ENCODE peak calls at places on chromosomes 2 and 18, in five cellular contexts. X is A549, A is HCT116, C is ovary, D is H1. Z is an unnamed sample.

GRCh38 chr2:98565941-98566340 is 42.4 kb downstream of the COA5 start:
- DNase-seq in D (no peak), X (no peak), A (no peak), C (no peak), Z (no peak)

GRCh38 chr2:48356701-48357322 is 173.1 kb upstream of the STON1 start:
- DNase-seq in D (no peak), X (no peak), A (no peak), C (no peak), Z (no peak)

GRCh38 chr2:232901711-232902578 is 31.9 kb downstream of the SNORC start:
- DNase-seq in C (no peak), D (no peak), A (peak), X (peak), Z (peak)

GRCh38 chr18:26710460-26711096 is 154.9 kb downstream of the AQP4 start:
- DNase-seq in X (no peak), A (no peak), C (no peak), D (no peak), Z (no peak)

GRCh38 chr2:173226899-173227692 is 127.6 kb upstream of the CDCA7 start:
- DNase-seq in D (no peak), A (no peak), X (peak), C (no peak), Z (no peak)

GRCh38 chr18:9897129-9897528 is 11.4 kb downstream of the TXNDC2 start:
- DNase-seq in D (no peak), A (no peak), C (no peak), X (no peak), Z (no peak)

GRCh38 chr2:117523267-117523666 is 291.2 kb upstream of the DDX18 start:
- DNase-seq in A (no peak), C (no peak), D (no peak), X (no peak), Z (peak)

GRCh38 chr2:157052685-157053224 is 204.8 kb upstream of the GALNT5 start:
- DNase-seq in A (peak), X (peak), C (no peak), D (no peak), Z (no peak)

GRCh38 chr2:101704046-101704466 is 6.5 kb downstream of the MAP4K4 start:
- DNase-seq in D (no peak), C (peak), A (no peak), X (peak), Z (no peak)

GRCh38 chr18:7273301-7273911 is 42.5 kb downstream of the LRRC30 start:
- DNase-seq in X (no peak), D (no peak), C (no peak), A (no peak), Z (peak)

GRCh38 chr2:134669731-134670669 is 48.8 kb downstream of the TMEM163 start:
- DNase-seq in D (no peak), A (no peak), C (peak), X (no peak), Z (no peak)

GRCh38 chr2:27765621-27766286 is 5.8 kb upstream of the MRPL33 start:
- DNase-seq in D (no peak), C (peak), X (peak), A (peak), Z (no peak)

GRCh38 chr18:22176622-22177495 is 7.5 kb downstream of the GATA6 start:
- DNase-seq in A (no peak), D (no peak), C (no peak), X (no peak), Z (no peak)

GRCh38 chr2:148279216-148279615 is 258.3 kb downstream of the MBD5 start:
- DNase-seq in A (no peak), C (no peak), X (no peak), D (no peak), Z (no peak)

GRCh38 chr2:3299703-3300102 is 77.9 kb downstream of the EIPR1 start:
- DNase-seq in A (no peak), D (no peak), C (no peak), X (no peak), Z (no peak)

GRCh38 chr2:238655974-238656722 is 191.7 kb upstream of the TWIST2 start:
- DNase-seq in A (no peak), D (no peak), X (no peak), C (no peak), Z (no peak)

GRCh38 chr2:111923271-111923670 is 24.9 kb downstream of the MERTK start:
- DNase-seq in X (no peak), D (no peak), A (no peak), C (peak), Z (no peak)

GRCh38 chr18:58661423-58661822 is 9.8 kb upstream of the MALT1 start:
- DNase-seq in D (no peak), A (no peak), C (no peak), X (no peak), Z (no peak)

GRCh38 chr2:84894758-84895520 is 10.5 kb upstream of the TMSB10 start:
- DNase-seq in D (no peak), C (peak), X (no peak), A (no peak), Z (no peak)
- TF ChIP-seq POLR2A in D (no peak), C (no peak), X (no peak), A (no peak), Z (no peak)

GRCh38 chr2:45614871-45615270 is 3.8 kb upstream of the SRBD1 start:
- DNase-seq in A (no peak), D (no peak), C (no peak), X (no peak), Z (no peak)

GRCh38 chr2:45616663-45617411 is 5.8 kb upstream of the SRBD1 start:
- DNase-seq in D (no peak), X (peak), A (no peak), C (no peak), Z (no peak)

GRCh38 chr2:45614330-45614729 is 3.3 kb upstream of the SRBD1 start:
- DNase-seq in C (peak), X (no peak), D (no peak), A (no peak), Z (no peak)

GRCh38 chr2:45612741-45613140 is 1.7 kb upstream of the SRBD1 start:
- DNase-seq in D (no peak), A (no peak), X (peak), C (no peak), Z (no peak)

GRCh38 chr2:45617496-45617895 is 6.4 kb upstream of the SRBD1 start:
- DNase-seq in A (no peak), X (no peak), C (no peak), D (no peak), Z (no peak)
- H3K4me3 ChIP-seq in A (no peak), X (no peak), C (no peak), D (no peak), Z (no peak)

GRCh38 chr2:189599245-189599644 is 18.7 kb upstream of the SLC40A1 start:
- DNase-seq in X (no peak), D (no peak), C (no peak), A (no peak), Z (no peak)
- TF ChIP-seq POLR2A in X (no peak), D (no peak), C (no peak), A (no peak), Z (no peak)

DNA sequence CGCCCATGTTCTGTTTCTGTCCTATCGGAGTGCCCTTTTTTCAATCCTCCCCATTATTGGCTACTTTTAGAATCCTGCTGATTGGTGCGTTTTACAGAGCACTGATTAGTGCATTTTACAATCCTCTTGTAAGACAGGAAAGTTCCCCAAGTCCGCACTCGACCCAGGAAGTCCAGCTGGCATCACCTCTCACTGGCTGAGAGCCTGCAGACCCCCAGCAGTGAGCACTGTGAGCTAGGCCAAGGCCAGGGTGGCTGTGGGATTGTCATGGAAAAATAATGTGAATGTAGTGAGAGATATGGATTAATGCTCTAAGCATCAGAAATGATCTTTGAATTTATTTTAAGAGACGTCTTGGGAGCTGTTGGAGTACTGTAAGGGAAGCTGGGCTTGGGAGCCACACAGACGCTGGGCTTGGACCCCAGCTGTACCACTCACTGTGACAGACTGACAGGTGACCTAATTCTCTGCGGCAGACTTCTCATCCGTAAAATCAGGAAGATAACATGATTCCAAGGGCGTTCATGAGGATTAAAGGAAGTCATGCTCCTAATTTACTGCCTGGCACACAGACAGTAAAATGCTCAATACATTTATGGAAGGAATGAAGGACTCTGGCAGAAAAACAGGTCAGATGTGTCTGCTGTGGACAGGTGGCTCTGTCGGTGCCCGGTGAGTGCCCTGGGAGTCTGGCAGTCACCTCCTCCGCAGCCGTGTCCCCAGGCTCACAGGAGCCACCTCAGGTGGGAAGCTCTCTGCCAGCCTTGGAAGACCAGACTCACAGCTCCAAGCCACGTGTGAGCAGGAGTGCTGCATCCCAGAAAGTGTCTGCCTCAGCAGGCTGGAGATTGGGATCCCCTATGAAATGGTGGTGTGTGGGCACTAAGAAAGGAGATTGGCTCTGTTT is 105.5 kb downstream of the FAM168B start:
- DNase-seq in C (no peak), D (no peak), A (no peak), X (no peak), Z (no peak)
- H3K4me3 ChIP-seq in C (no peak), D (no peak), A (no peak), X (no peak), Z (no peak)

DNA sequence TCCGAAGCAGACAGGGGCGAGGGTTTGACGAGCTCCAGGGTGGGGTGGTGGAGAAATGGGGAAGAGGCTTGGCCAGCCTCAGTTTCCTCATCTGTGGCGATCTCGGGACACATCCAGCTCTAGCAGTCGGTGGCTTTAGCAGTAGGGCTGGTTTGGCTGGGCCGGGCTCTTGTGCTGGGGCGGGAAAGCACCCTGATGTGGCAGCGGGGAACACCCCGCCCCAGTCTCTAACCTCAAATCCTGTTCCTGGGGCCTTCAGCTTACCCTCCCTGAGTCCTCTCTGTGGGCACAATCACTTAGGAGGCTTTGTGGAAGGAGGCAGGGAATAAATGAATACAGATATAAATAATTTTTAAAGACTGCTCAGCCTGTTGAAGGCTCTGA is 26.5 kb upstream of the MCFD2 start:
- DNase-seq in C (no peak), A (no peak), X (no peak), D (no peak), Z (no peak)
- TF ChIP-seq POLR2A in C (no peak), A (no peak), X (no peak), D (no peak), Z (no peak)

GRCh38 chr2:191670787-191671186 is 7.1 kb upstream of the NABP1 start:
- DNase-seq in X (no peak), D (no peak), C (no peak), A (no peak), Z (no peak)
- H3K4me3 ChIP-seq in X (no peak), D (no peak), C (no peak), A (no peak), Z (no peak)

DNA sequence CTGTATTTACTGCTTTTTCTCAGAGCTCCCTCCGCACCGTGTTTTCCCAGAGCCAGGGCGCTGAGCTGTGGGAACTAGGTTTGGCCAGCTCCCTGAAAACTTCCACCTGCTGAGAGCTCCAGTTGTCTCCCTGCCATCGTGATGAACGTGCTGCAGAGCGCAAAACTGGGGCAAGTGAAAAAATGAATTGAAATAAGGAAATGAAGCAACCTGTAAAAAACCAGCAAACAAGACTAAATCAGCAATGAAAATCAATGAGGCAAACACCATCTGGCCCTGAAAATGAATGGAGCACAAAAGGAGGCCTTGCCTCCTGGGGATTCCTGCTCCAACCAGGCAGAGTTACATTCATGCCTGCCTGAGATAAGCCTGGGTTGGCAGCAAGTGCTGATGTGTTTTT is 129.9 kb downstream of the MARCHF4 start:
- DNase-seq in A (no peak), D (no peak), C (no peak), X (no peak), Z (no peak)
- TF ChIP-seq POLR2A in A (no peak), D (no peak), C (no peak), X (no peak), Z (no peak)

Z was measured in lower leg skin.